ENCODE peak calls at places on chromosome 12, in four cellular contexts. P, S, O and X are unnamed samples.

GRCh38 chr12:131559517-131560516 is 151.1 kb upstream of the SFSWAP start:
- DNase-seq in O (no peak), S (no peak), P (no peak), X (no peak)

GRCh38 chr12:1855241-1855640 is 34.9 kb downstream of the LRTM2 start:
- DNase-seq in P (peak), S (peak), O (no peak), X (no peak)

GRCh38 chr12:27531916-27532315 is 7.9 kb downstream of the PPFIBP1 start:
- DNase-seq in S (no peak), P (no peak), O (no peak), X (no peak)

GRCh38 chr12:116977465-116978380 is 67.0 kb downstream of the FBXW8 start:
- DNase-seq in O (no peak), P (no peak), S (no peak), X (no peak)

GRCh38 chr12:28507055-28507454 is 316.8 kb downstream of the CCDC91 start:
- DNase-seq in S (peak), P (no peak), O (no peak), X (no peak)

GRCh38 chr12:95099270-95099790 is 25.9 kb upstream of the NR2C1 start:
- DNase-seq in S (no peak), O (no peak), P (peak), X (no peak)

GRCh38 chr12:87385322-87385721 is 643.9 kb downstream of the C12orf50 start:
- DNase-seq in P (no peak), O (no peak), S (no peak), X (no peak)

GRCh38 chr12:6765048-6765633 is 1.0 kb upstream of the PTMS start:
- DNase-seq in O (no peak), P (peak), S (no peak), X (no peak)

GRCh38 chr12:71142046-71142445 is 15.8 kb downstream of the TSPAN8 start:
- DNase-seq in O (no peak), S (no peak), P (no peak), X (no peak)

GRCh38 chr12:54259194-54260011 is 20.5 kb downstream of the CBX5 start:
- DNase-seq in P (peak), S (peak), O (peak), X (peak)

GRCh38 chr12:8844665-8845064 is 22.2 kb downstream of the A2ML1 start:
- DNase-seq in S (peak), O (peak), P (no peak), X (no peak)

GRCh38 chr12:66164349-66164821 is 5.4 kb downstream of the TMBIM4 start:
- DNase-seq in O (no peak), P (no peak), S (peak), X (no peak)

GRCh38 chr12:3069714-3070113 is 7.5 kb upstream of the TSPAN9 start:
- DNase-seq in P (no peak), S (no peak), O (no peak), X (no peak)

GRCh38 chr12:47274725-47275124 is 195.0 kb upstream of the AMIGO2 start:
- DNase-seq in P (no peak), S (no peak), O (no peak), X (no peak)

GRCh38 chr12:106918746-106919145 is 37.0 kb upstream of the TMEM263 start:
- DNase-seq in P (no peak), O (peak), S (no peak), X (peak)

GRCh38 chr12:76866146-76866545 is 12.7 kb downstream of the CSRP2 start:
- DNase-seq in S (peak), O (no peak), P (no peak), X (no peak)

GRCh38 chr12:26056335-26056734 is 68.5 kb downstream of the BHLHE41 start:
- DNase-seq in S (peak), P (peak), O (no peak), X (no peak)

GRCh38 chr12:117064049-117064448 is 35.2 kb downstream of the TESC start:
- DNase-seq in P (no peak), S (no peak), O (no peak), X (no peak)

GRCh38 chr12:65699251-65699650 is 125.0 kb upstream of the HMGA2 start:
- DNase-seq in P (peak), S (peak), O (no peak), X (no peak)

GRCh38 chr12:100935929-100936328 is 141.4 kb downstream of the ANO4 start:
- DNase-seq in P (no peak), O (no peak), S (no peak), X (no peak)

GRCh38 chr12:127293507-127294310 is 973.3 kb upstream of the TMEM132C start:
- DNase-seq in S (peak), P (peak), O (peak), X (peak)

GRCh38 chr12:9910716-9911421 is 21.3 kb downstream of the CLEC2A start:
- DNase-seq in P (peak), S (no peak), O (no peak), X (no peak)

GRCh38 chr12:9906888-9907287 is 25.3 kb downstream of the CLEC2A start:
- DNase-seq in P (peak), O (no peak), S (peak), X (no peak)

GRCh38 chr12:9909724-9910123 is 22.4 kb downstream of the CLEC2A start:
- DNase-seq in P (no peak), S (no peak), O (no peak), X (no peak)

GRCh38 chr12:9907769-9908168 is 24.4 kb downstream of the CLEC2A start:
- DNase-seq in O (no peak), S (no peak), P (no peak), X (no peak)

DNA sequence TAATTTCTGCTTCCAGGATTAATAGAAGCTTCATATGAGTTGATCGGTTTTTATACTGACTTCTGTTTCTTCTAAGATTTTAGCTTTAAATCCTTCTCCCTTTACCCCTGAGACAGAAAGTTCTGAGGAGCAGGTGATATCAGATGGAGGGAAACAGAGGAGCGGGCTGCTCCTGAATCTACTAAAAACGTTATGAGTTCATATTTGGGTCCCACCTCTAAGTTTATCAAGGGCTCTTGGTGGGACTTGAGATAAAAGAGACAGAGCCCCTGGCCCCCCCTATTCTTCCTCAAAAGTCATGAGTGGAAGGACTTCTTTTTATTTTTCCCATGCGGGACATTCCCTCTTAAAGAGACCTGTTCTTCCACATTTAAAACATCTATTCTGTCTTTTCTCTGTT is 23.8 kb downstream of the CLEC2A start:
- DNase-seq in O (no peak), S (no peak), P (no peak), X (no peak)
- H3K9ac ChIP-seq in O (no peak), S (no peak), P (no peak), X (no peak)

GRCh38 chr12:20212658-20213387 is 155.5 kb upstream of the PDE3A start:
- DNase-seq in P (peak), S (peak), O (peak), X (no peak)
- H3K4me3 ChIP-seq in P (no peak), S (no peak), O (peak), X (no peak)

GRCh38 chr12:15535287-15535895 is 213.1 kb downstream of the PTPRO start:
- DNase-seq in S (no peak), P (no peak), O (no peak), X (peak)

GRCh38 chr12:15534870-15535269 is 212.6 kb downstream of the PTPRO start:
- DNase-seq in P (no peak), S (no peak), O (no peak), X (no peak)

GRCh38 chr12:15534322-15534721 is 212.0 kb downstream of the PTPRO start:
- DNase-seq in S (peak), P (no peak), O (no peak), X (peak)

GRCh38 chr12:15530361-15530760 is 208.1 kb downstream of the PTPRO start:
- DNase-seq in P (no peak), O (no peak), S (no peak), X (no peak)

DNA sequence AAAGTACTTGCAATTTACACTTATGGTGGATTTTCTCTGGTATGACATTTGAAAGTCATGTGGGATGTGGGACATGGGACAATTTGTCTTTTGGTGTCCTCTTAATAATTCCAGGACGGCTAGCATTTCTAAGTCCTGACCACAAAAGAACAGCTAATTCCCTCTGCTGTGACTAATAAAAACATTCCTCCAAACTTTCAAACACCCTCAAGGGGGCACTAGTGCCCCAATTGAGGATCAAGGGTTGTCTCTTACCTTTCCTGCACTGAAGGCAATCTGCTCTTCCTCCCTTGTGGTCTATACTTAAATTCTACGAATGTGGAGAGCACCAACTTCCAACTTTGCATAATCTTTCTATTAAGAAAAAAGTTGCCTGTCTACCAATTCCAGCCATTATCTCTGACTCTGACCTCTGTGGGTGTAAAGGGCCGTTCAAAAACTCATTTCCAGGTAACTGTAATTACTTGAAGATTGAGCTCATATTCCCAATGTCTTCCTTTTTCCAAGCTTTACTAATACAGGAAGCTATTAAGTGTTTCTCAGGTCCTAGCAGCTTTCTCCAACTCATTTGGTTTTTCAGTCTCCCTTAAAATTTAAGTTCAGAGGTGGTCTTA is 210.2 kb downstream of the PTPRO start:
- DNase-seq in P (peak), O (peak), S (peak), X (peak)
- TF ChIP-seq CTCF in P (peak), O (peak), S (peak), X (peak)

GRCh38 chr12:109723311-109723791 is 9.7 kb downstream of the FAM222A start:
- DNase-seq in S (no peak), O (peak), P (no peak), X (no peak)
- H3K9ac ChIP-seq in S (no peak), O (no peak), P (no peak), X (no peak)

DNA sequence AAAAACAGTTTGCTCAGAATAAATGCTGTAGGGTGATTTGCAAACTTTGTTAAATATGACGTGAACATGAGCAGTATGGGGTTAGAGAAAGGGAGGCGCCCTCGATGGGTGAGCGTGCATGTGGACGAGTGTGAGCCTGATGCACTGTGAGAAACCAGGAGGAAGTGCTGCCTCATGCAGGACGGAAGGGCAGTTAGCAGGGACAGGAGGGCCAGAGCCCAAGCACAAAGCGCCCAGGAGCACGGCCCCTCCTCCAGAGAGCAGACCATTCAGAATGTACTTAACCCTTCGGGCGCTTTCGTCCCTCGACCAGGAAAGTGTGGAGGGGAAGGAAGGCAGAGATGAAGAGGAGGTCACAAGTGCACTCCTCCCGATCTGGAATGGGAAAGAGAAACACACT is 44.9 kb downstream of the TCHP start:
- DNase-seq in S (peak), P (no peak), O (peak), X (no peak)
- H3K4me3 ChIP-seq in S (no peak), P (no peak), O (no peak), X (no peak)